ENCODE peak calls at places on chromosomes 11 and 22, in seven cellular contexts. H is left ventricle myocardium inferior; W is Calu3; X is progenitor cell of endocrine pancreas; C is activated CD8-positive, alpha-beta T cell treated with anti-CD3 and anti-CD28 coated beads for 36 hours; M is cardiac muscle cell; E is ovary. I is an unnamed sample.
A peak's percentile ranks its signal among the peaks of the same experiment; 100 is the strongest.

GRCh38 chr22:27797793-27798525 is 3.6 kb downstream of the MN1 start:
- DNase-seq in E (no peak), X (no peak), M (peak; percentile 37), W (no peak), H (no peak), C (no peak), I (no peak)

GRCh38 chr22:40414838-40415505 is 44.6 kb downstream of the SGSM3 start:
- DNase-seq in C (no peak), W (no peak), X (no peak), H (no peak), E (no peak), M (no peak), I (no peak)

GRCh38 chr11:60970369-60970774 is 1.1 kb upstream of the CD6 start:
- DNase-seq in W (peak; percentile 74), E (peak; percentile 73), M (peak; percentile 56), X (peak; percentile 27), C (peak; percentile 90), H (peak; percentile 51), I (peak; percentile 54)

GRCh38 chr11:44223261-44223660 is 86.7 kb downstream of the ALX4 start:
- DNase-seq in E (no peak), W (no peak), C (no peak), X (no peak), H (no peak), M (no peak), I (no peak)

GRCh38 chr22:31947296-31947695 is 3.0 kb downstream of the YWHAH start:
- DNase-seq in H (no peak), X (no peak), E (no peak), C (peak; percentile 52), W (no peak), M (no peak), I (peak; percentile 70)

GRCh38 chr11:58762284-58763119 is 30.8 kb upstream of the GLYAT start:
- DNase-seq in C (no peak), M (no peak), H (no peak), E (no peak), X (no peak), W (no peak), I (no peak)

GRCh38 chr11:63243533-63243932 is at the start of gene SLC22A25:
- DNase-seq in W (no peak), X (no peak), E (no peak), H (no peak), M (no peak), C (no peak), I (peak; percentile 35)

GRCh38 chr11:18495268-18495667 is 31.5 kb downstream of the TSG101 start:
- DNase-seq in E (no peak), M (no peak), X (no peak), C (no peak), H (no peak), W (no peak), I (no peak)

GRCh38 chr22:25202290-25202921 is 2.7 kb downstream of the CRYBB3 start:
- DNase-seq in C (peak; percentile 74), H (peak; percentile 28), W (peak; percentile 78), X (peak; percentile 62), E (peak; percentile 65), M (peak; percentile 78), I (peak; percentile 69)

GRCh38 chr11:121194731-121195596 is 93.9 kb downstream of the TECTA start:
- DNase-seq in H (no peak), W (peak; percentile 36), M (peak; percentile 87), E (no peak), C (peak; percentile 63), X (peak; percentile 41), I (peak; percentile 70)

GRCh38 chr22:34902335-34902734 is 163.6 kb upstream of the ISX start:
- DNase-seq in C (no peak), X (no peak), H (no peak), E (no peak), M (no peak), W (no peak), I (no peak)

GRCh38 chr11:41498726-41499125 is 39.3 kb upstream of the LRRC4C start:
- DNase-seq in C (no peak), M (peak; percentile 4), E (no peak), X (no peak), H (no peak), W (no peak), I (peak; percentile 5)
- TF ChIP-seq CTCF in C (no peak), M (peak; percentile 31), E (no peak), X (peak; percentile 69), H (peak; percentile 13), W (no peak), I (peak; percentile 55)

GRCh38 chr11:130571519-130571918 is 123.1 kb downstream of the ADAMTS15 start:
- DNase-seq in M (no peak), C (no peak), X (no peak), H (no peak), W (no peak), E (no peak), I (no peak)

GRCh38 chr11:130576146-130576545 is 127.7 kb downstream of the ADAMTS15 start:
- DNase-seq in C (no peak), E (no peak), X (no peak), W (no peak), H (no peak), M (no peak), I (no peak)

GRCh38 chr11:130574740-130575139 is 126.3 kb downstream of the ADAMTS15 start:
- DNase-seq in M (no peak), E (no peak), C (no peak), W (no peak), H (no peak), X (no peak), I (no peak)

GRCh38 chr11:130573767-130574166 is 125.3 kb downstream of the ADAMTS15 start:
- DNase-seq in X (no peak), H (no peak), M (no peak), C (no peak), W (no peak), E (no peak), I (no peak)

DNA sequence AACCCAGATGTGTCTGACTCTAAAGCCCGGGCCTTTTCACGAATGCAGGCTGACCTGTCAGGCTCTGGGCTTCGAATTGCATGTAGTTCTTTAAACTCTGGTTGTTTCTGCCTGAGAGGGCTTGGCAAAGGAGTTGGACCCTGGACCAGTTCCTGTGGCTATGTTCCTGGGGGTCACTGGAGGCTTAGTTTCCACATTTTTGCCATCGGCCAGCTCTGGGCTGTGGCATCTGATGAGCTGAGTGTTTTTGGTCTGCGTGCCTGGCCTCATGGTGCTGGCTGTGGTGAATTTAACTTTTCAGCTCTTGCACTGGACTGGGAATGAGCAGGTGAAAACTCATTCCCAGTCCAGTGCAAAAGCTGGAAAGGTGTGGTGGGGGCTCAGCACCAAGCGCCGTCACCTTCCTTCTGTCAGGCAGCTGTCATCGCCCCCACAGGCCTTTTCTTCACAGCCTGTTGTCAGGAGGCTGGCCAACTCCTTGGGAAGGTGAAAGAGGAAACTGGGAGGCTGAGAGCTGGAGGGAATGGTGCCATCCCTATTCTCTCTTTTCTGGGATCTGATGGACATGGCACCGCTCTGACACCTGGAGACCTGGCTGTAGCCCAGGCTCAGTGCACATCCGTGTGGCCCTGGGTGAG is 123.6 kb downstream of the ADAMTS15 start:
- DNase-seq in M (peak; percentile 11), C (no peak), H (no peak), X (no peak), W (no peak), E (no peak), I (no peak)
- TF ChIP-seq CTCF in M (no peak), C (no peak), H (no peak), X (no peak), W (no peak), E (no peak), I (no peak)

GRCh38 chr22:21622624-21623401 is 7.0 kb downstream of the YDJC start:
- DNase-seq in M (peak; percentile 25), E (no peak), W (no peak), C (no peak), X (no peak), H (no peak), I (no peak)

GRCh38 chr22:21624880-21625791 is 4.7 kb downstream of the YDJC start:
- DNase-seq in W (no peak), X (no peak), M (no peak), E (no peak), C (no peak), H (no peak), I (no peak)

GRCh38 chr22:21623402-21623970 is 6.3 kb downstream of the YDJC start:
- DNase-seq in M (no peak), C (no peak), H (no peak), E (no peak), W (no peak), X (no peak), I (no peak)

GRCh38 chr22:21626073-21626734 is 3.6 kb downstream of the YDJC start:
- DNase-seq in M (no peak), H (no peak), C (no peak), E (no peak), X (no peak), W (no peak), I (no peak)

GRCh38 chr22:21624120-21624879 is 5.5 kb downstream of the YDJC start:
- DNase-seq in W (peak; percentile 24), H (peak; percentile 52), E (no peak), M (peak; percentile 37), C (peak; percentile 66), X (no peak), I (peak; percentile 46)
- TF ChIP-seq CTCF in W (peak; percentile 54), H (peak; percentile 38), E (no peak), M (peak; percentile 65), C (peak; percentile 65), X (peak; percentile 48), I (peak; percentile 59)

DNA sequence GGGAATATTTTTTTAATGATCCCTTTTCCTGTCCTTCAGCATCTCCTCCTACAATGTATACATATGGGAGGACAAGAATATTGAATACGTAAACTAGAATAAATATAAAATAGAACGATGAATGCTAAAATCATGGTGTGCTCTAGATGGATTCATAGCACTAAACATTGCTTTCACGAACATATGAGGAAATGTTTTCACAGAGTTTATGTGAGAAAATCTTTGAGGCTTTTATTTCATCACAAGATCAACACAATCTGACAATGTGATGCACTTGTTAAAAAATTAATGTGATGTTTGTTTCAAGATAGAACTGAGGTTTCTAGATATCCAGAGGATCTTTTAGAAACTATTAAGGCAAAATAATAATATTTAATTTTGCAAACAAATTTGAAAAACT is 3.0 kb downstream of the CARD16 start:
- DNase-seq in H (no peak), X (no peak), C (no peak), W (no peak), M (no peak), E (no peak), I (no peak)
- TF ChIP-seq CTCF in H (no peak), X (no peak), C (no peak), W (no peak), M (no peak), E (no peak), I (no peak)

DNA sequence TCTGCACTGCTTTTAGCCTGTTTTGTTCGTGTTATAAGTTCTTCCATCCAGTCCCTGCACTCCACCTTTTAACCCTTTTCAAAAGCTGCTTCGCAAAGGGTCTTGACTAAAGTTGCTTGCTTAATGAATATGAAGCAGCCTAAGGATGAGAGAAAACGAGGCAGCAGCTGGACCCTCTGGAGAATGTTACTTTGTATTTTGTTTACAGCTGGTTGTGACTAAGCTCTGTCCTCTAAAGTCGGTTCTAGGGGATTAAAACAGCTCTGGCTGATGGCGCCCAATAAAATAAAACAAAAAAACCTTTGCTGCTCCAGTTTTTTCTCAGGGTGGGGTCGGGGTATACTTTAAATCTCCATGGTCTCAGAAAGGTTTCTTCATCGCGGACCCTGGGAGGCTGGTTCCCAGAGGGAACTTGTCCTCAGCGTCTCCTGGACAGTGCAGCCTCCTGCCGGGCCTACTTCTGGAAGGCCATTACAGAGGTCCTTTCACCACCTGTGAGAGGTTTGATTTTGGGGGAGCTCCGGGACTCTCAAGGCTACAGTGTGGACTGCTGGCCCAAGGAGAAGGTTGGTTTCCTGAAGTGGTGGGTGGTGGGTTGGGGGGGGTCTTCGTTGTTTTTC is 836 bp upstream of the RBM4 start:
- DNase-seq in H (no peak), X (no peak), M (no peak), C (no peak), W (no peak), E (no peak), I (no peak)
- TF ChIP-seq CTCF in H (no peak), X (no peak), M (no peak), C (no peak), W (no peak), E (no peak), I (no peak)